ENCODE peak calls at places on chromosomes 6 and 20, in seven cellular contexts. Y is cardiac muscle cell, A is dorsolateral prefrontal cortex, B is choroid plexus epithelial cell, X is A673, K is GM12865, L is HFF-Myc. Z is an unnamed sample.

GRCh38 chr6:9482030-9482731 is 932.7 kb downstream of the TFAP2A start:
- DNase-seq in Y (no peak), A (no peak), B (peak; percentile 94), X (peak; percentile 79), K (no peak), L (peak; percentile 93), Z (peak; percentile 76)

GRCh38 chr20:51022803-51023616 is at the start of gene KCNG1:
- DNase-seq in Y (peak; percentile 95), A (peak; percentile 53), B (peak; percentile 73), X (peak; percentile 90), K (no peak), L (no peak), Z (no peak)

GRCh38 chr6:5497896-5498578 is 236.7 kb downstream of the FARS2 start:
- DNase-seq in Y (no peak), A (no peak), B (peak; percentile 89), X (peak; percentile 95), K (no peak), L (no peak), Z (no peak)

GRCh38 chr6:151387581-151387980 is 3.8 kb downstream of the ZBTB2 start:
- DNase-seq in Y (no peak), A (no peak), B (peak; percentile 84), X (no peak), K (no peak), L (no peak), Z (peak; percentile 34)

GRCh38 chr6:27562027-27562410 is 89.1 kb upstream of the ZNF184 start:
- DNase-seq in Y (no peak), A (no peak), B (no peak), X (peak; percentile 39), K (peak; percentile 66), L (no peak), Z (no peak)

GRCh38 chr20:51910202-51911050 is 108.1 kb upstream of the SALL4 start:
- DNase-seq in Y (peak; percentile 42), A (no peak), B (peak; percentile 42), X (peak; percentile 78), K (no peak), L (no peak), Z (no peak)

GRCh38 chr6:7542878-7543394 is 1.5 kb downstream of the DSP start:
- DNase-seq in Y (peak; percentile 94), A (no peak), B (peak; percentile 57), X (peak; percentile 20), K (no peak), L (no peak), Z (no peak)

GRCh38 chr6:163543311-163543710 is 128.8 kb downstream of the QKI start:
- DNase-seq in Y (no peak), A (no peak), B (no peak), X (no peak), K (no peak), L (no peak), Z (no peak)

GRCh38 chr20:51884561-51884960 is 82.2 kb upstream of the SALL4 start:
- DNase-seq in Y (no peak), A (no peak), B (peak; percentile 28), X (no peak), K (no peak), L (no peak), Z (no peak)

GRCh38 chr6:13360671-13361540 is 32.6 kb upstream of the TBC1D7 start:
- DNase-seq in Y (peak; percentile 78), A (no peak), B (peak; percentile 32), X (no peak), K (no peak), L (no peak), Z (no peak)

GRCh38 chr6:72669324-72669723 is 47.5 kb downstream of the KCNQ5 start:
- DNase-seq in Y (no peak), A (no peak), B (no peak), X (no peak), K (no peak), L (no peak), Z (no peak)

GRCh38 chr6:99019341-99019740 is 71.6 kb upstream of the FBXL4 start:
- DNase-seq in Y (no peak), A (no peak), B (no peak), X (no peak), K (no peak), L (peak; percentile 21), Z (no peak)

GRCh38 chr6:1283486-1283885 is 28.4 kb upstream of the FOXQ1 start:
- DNase-seq in Y (no peak), A (no peak), B (no peak), X (no peak), K (no peak), L (no peak), Z (no peak)

GRCh38 chr6:131949615-131949908 is 1.6 kb downstream of the CCN2 start:
- DNase-seq in Y (no peak), A (no peak), B (peak; percentile 96), X (no peak), K (no peak), L (no peak), Z (peak; percentile 78)

GRCh38 chr20:40778894-40779496 is 90.0 kb upstream of the MAFB start:
- DNase-seq in Y (no peak), A (no peak), B (no peak), X (no peak), K (no peak), L (no peak), Z (no peak)

GRCh38 chr6:128570439-128571063 is 50.2 kb upstream of the PTPRK start:
- DNase-seq in Y (no peak), A (no peak), B (no peak), X (no peak), K (no peak), L (no peak), Z (no peak)

GRCh38 chr20:38840053-38840893 is 34.8 kb downstream of the PPP1R16B start:
- DNase-seq in Y (no peak), A (peak; percentile 67), B (no peak), X (no peak), K (no peak), L (no peak), Z (no peak)

GRCh38 chr20:635028-635427 is 18.0 kb downstream of the SRXN1 start:
- DNase-seq in Y (no peak), A (no peak), B (no peak), X (no peak), K (no peak), L (no peak), Z (no peak)

GRCh38 chr20:60558491-60558890 is 600.3 kb downstream of the CDH26 start:
- DNase-seq in Y (no peak), A (no peak), B (no peak), X (no peak), K (no peak), L (no peak), Z (no peak)

GRCh38 chr6:22828179-22829062 is 259.1 kb downstream of the HDGFL1 start:
- DNase-seq in Y (peak; percentile 61), A (no peak), B (peak; percentile 99), X (peak; percentile 90), K (peak; percentile 39), L (peak; percentile 85), Z (peak; percentile 80)

GRCh38 chr6:50655848-50656453 is 57.4 kb upstream of the TFAP2D start:
- DNase-seq in Y (peak; percentile 45), A (no peak), B (peak; percentile 8), X (peak; percentile 39), K (peak; percentile 20), L (no peak), Z (no peak)

GRCh38 chr20:44115762-44116644 is 71.0 kb downstream of the JPH2 start:
- DNase-seq in Y (no peak), A (no peak), B (no peak), X (no peak), K (no peak), L (no peak), Z (no peak)

GRCh38 chr6:33975631-33976424 is 170.1 kb downstream of the GRM4 start:
- DNase-seq in Y (no peak), A (peak; percentile 11), B (no peak), X (no peak), K (no peak), L (no peak), Z (no peak)
- H3K4me3 ChIP-seq in Y (no peak overlapping the region), A (no peak overlapping the region), B (no peak overlapping the region), X (no peak overlapping the region), K (no peak overlapping the region), L (no peak overlapping the region), Z (no peak overlapping the region)

GRCh38 chr20:48791014-48791413 is 36.8 kb downstream of the PREX1 start:
- DNase-seq in Y (no peak), A (no peak), B (peak; percentile 26), X (peak; percentile 52), K (peak; percentile 54), L (no peak), Z (no peak)
- TF ChIP-seq CTCF in Y (no peak), A (no peak), B (no peak), X (peak; percentile 8), K (no peak), L (no peak), Z (no peak)

GRCh38 chr6:2977290-2977689 is 5.9 kb upstream of the SERPINB6 start:
- DNase-seq in Y (no peak), A (no peak), B (no peak), X (no peak), K (no peak), L (no peak), Z (no peak)

GRCh38 chr6:2977799-2978558 is 6.6 kb upstream of the SERPINB6 start:
- DNase-seq in Y (no peak), A (no peak), B (no peak), X (no peak), K (no peak), L (no peak), Z (no peak)

GRCh38 chr6:2976060-2976459 is 4.7 kb upstream of the SERPINB6 start:
- DNase-seq in Y (no peak), A (no peak), B (no peak), X (no peak), K (no peak), L (no peak), Z (no peak)

GRCh38 chr6:2978923-2979322 is 7.6 kb upstream of the SERPINB6 start:
- DNase-seq in Y (no peak), A (no peak), B (no peak), X (no peak), K (no peak), L (no peak), Z (no peak)

GRCh38 chr6:2976571-2977085 is 5.3 kb upstream of the SERPINB6 start:
- DNase-seq in Y (no peak), A (no peak), B (peak; percentile 53), X (no peak), K (no peak), L (no peak), Z (no peak)
- H3K4me3 ChIP-seq in Y (no peak overlapping the region), A (no peak overlapping the region), B (no peak overlapping the region), X (no peak overlapping the region), K (no peak overlapping the region), L (no peak overlapping the region), Z (no peak overlapping the region)

DNA sequence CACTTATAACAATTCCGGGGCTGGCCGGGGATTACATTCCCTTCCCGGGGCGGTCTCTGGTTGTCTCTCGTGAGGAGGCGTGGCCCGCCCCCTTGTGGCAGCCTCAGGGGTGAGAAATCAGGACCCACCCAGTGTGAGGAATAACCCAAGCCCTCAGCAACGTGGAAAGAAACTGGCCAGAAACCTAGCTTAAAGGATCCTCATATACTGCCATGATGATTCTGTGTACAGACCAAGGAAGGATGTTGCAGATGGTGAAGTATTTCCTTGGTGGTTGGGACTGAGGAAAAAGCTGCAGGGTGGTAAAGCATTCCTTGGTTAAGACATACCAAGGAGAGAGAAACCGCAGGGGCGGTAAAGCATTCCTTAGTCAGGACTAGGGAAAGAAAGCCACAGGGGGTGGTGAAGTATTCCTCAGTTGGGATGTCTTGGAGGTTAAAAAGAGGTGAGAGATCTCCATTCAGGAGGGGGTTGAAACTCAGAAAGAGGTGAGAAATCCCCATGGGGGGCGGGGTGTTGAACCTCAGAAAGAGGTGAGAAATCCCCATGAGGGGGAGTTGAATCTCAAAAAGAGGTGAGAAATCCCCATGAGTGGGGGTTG is 238.2 kb downstream of the RNGTT start:
- DNase-seq in Y (peak; percentile 55), A (no peak), B (peak; percentile 95), X (peak; percentile 77), K (peak; percentile 54), L (no peak), Z (peak; percentile 43)
- TF ChIP-seq CTCF in Y (peak; percentile 56), A (no peak), B (peak; percentile 59), X (peak; percentile 76), K (no peak), L (peak; percentile 38), Z (peak; percentile 47)

GRCh38 chr20:62428008-62428384 is 657 bp upstream of the RBBP8NL start:
- DNase-seq in Y (no peak), A (no peak), B (no peak), X (no peak), K (no peak), L (no peak), Z (no peak)
- H3K4me3 ChIP-seq in Y (no peak overlapping the region), A (no peak overlapping the region), B (no peak overlapping the region), X (no peak overlapping the region), K (no peak overlapping the region), L (no peak overlapping the region), Z (no peak overlapping the region)

Z was measured in AG04450.